ENCODE peak calls at places on chromosomes 6 and 20, in eight cellular contexts. S is stomach, X is A549, D is tibial nerve, L is ovary, K is transverse colon, T is K562, P is GM12878. G is an unnamed sample.

GRCh38 chr6:97978855-97979271 is 695.8 kb upstream of the MMS22L start:
- DNase-seq in S (no peak), K (no peak), P (no peak), D (no peak), T (no peak), X (no peak), L (no peak), G (no peak)

GRCh38 chr6:168516941-168517741 is 76.2 kb downstream of the SMOC2 start:
- DNase-seq in D (no peak), K (no peak), L (no peak), X (no peak), P (no peak), S (no peak), T (no peak), G (no peak)

GRCh38 chr6:135812085-135812526 is 39.4 kb upstream of the PDE7B start:
- DNase-seq in P (no peak), T (no peak), D (no peak), X (peak), S (no peak), L (no peak), K (no peak), G (peak)

GRCh38 chr6:2970753-2971419 is 481 bp downstream of the SERPINB6 start:
- DNase-seq in D (peak), S (peak), L (peak), K (peak), X (peak), T (peak), P (no peak), G (peak)

GRCh38 chr6:125871365-125871764 is 80.6 kb downstream of the NCOA7 start:
- DNase-seq in L (no peak), S (no peak), K (no peak), D (no peak), X (no peak), P (no peak), T (no peak), G (no peak)

GRCh38 chr6:112443118-112443641 is 96.0 kb downstream of the RFPL4B start:
- DNase-seq in T (no peak), D (no peak), L (no peak), P (no peak), S (no peak), X (no peak), K (no peak), G (no peak)

GRCh38 chr6:145848555-145848954 is 34.0 kb upstream of the FBXO30 start:
- DNase-seq in P (no peak), K (no peak), S (no peak), T (no peak), X (no peak), D (no peak), L (no peak), G (no peak)

GRCh38 chr6:996271-996852 is 303.4 kb upstream of the EXOC2 start:
- DNase-seq in K (no peak), S (peak), X (no peak), T (no peak), P (no peak), L (no peak), D (no peak), G (no peak)

GRCh38 chr6:28537065-28537464 is 11.4 kb downstream of the GPX5 start:
- DNase-seq in D (no peak), T (no peak), X (no peak), P (no peak), L (no peak), S (no peak), K (no peak), G (no peak)

GRCh38 chr6:138498575-138499302 is 555 bp downstream of the NHSL1 start:
- DNase-seq in X (no peak), L (no peak), P (no peak), T (no peak), K (no peak), D (no peak), S (no peak), G (no peak)

GRCh38 chr6:118223316-118223715 is 316.3 kb downstream of the SLC35F1 start:
- DNase-seq in L (no peak), T (no peak), S (no peak), P (no peak), K (no peak), D (no peak), X (no peak), G (no peak)

GRCh38 chr20:57712851-57713504 is 3.2 kb upstream of the PMEPA1 start:
- DNase-seq in S (no peak), L (no peak), X (no peak), D (no peak), K (no peak), P (no peak), T (no peak), G (no peak)

GRCh38 chr6:137904822-137905617 is 38.0 kb downstream of the TNFAIP3 start:
- DNase-seq in S (no peak), X (no peak), L (no peak), K (peak), P (no peak), D (no peak), T (peak), G (no peak)

GRCh38 chr6:75350156-75350555 is 65.6 kb upstream of the TMEM30A start:
- DNase-seq in S (no peak), P (no peak), T (no peak), K (no peak), L (no peak), D (no peak), X (no peak), G (no peak)

GRCh38 chr6:13725570-13725969 is 13.9 kb upstream of the RANBP9 start:
- DNase-seq in S (peak), X (no peak), T (no peak), P (no peak), D (no peak), K (no peak), L (no peak), G (no peak)

GRCh38 chr20:22060610-22061009 is 355.1 kb downstream of the PAX1 start:
- DNase-seq in L (no peak), S (no peak), T (no peak), P (no peak), X (no peak), D (no peak), K (no peak), G (no peak)

GRCh38 chr6:10633216-10633615 is 61.2 kb downstream of the C6orf52 start:
- DNase-seq in K (no peak), D (no peak), P (peak), X (peak), L (no peak), T (peak), S (no peak), G (no peak)

GRCh38 chr6:15989397-15989796 is 139.5 kb upstream of the MYLIP start:
- DNase-seq in P (peak), K (no peak), X (no peak), T (no peak), L (no peak), S (no peak), D (no peak), G (no peak)

GRCh38 chr6:38671885-38672467 is 31.0 kb downstream of the GLO1 start:
- DNase-seq in T (peak), S (no peak), K (peak), X (peak), D (no peak), P (peak), L (no peak), G (no peak)

GRCh38 chr20:48680650-48681049 is 147.1 kb downstream of the PREX1 start:
- DNase-seq in T (no peak), P (no peak), X (no peak), D (no peak), L (no peak), K (no peak), S (no peak), G (no peak)

GRCh38 chr20:11924923-11925322 is 7.2 kb downstream of the BTBD3 start:
- DNase-seq in L (no peak), S (no peak), D (no peak), T (no peak), K (no peak), X (no peak), P (no peak), G (no peak)

GRCh38 chr6:53236241-53236640 is 87.6 kb upstream of the GCM1 start:
- DNase-seq in X (no peak), K (no peak), T (no peak), L (no peak), S (no peak), D (no peak), P (no peak), G (no peak)

GRCh38 chr20:13105864-13106457 is 97.2 kb downstream of the SPTLC3 start:
- DNase-seq in S (no peak), X (peak), L (no peak), D (no peak), P (no peak), T (peak), K (no peak), G (no peak)

GRCh38 chr6:93568169-93568568 is 148.8 kb upstream of the EPHA7 start:
- DNase-seq in L (no peak), T (no peak), S (no peak), X (no peak), K (no peak), D (no peak), P (no peak), G (no peak)

GRCh38 chr6:1729133-1729751 is 119.5 kb downstream of the FOXC1 start:
- DNase-seq in S (no peak), X (no peak), T (no peak), D (no peak), K (no peak), L (no peak), P (no peak), G (no peak)

GRCh38 chr20:63968136-63968927 is 1.4 kb downstream of the ZNF512B start:
- DNase-seq in D (no peak), L (peak), T (no peak), P (no peak), K (peak), X (no peak), S (no peak), G (peak)

GRCh38 chr6:147166360-147166944 is 37.8 kb upstream of the STXBP5 start:
- DNase-seq in D (no peak), L (no peak), X (no peak), S (no peak), P (no peak), K (no peak), T (peak), G (no peak)

GRCh38 chr20:50415516-50416268 is 94.5 kb upstream of the PTPN1 start:
- DNase-seq in P (no peak), S (peak), L (peak), X (peak), D (peak), T (no peak), K (peak), G (peak)

GRCh38 chr6:35343092-35343834 is 905 bp downstream of the PPARD start:
- DNase-seq in X (no peak), D (no peak), S (peak), L (peak), K (peak), T (peak), P (no peak), G (peak)

GRCh38 chr6:36827261-36828079 is 11.8 kb downstream of the CPNE5 start:
- DNase-seq in D (no peak), K (no peak), S (no peak), X (no peak), T (peak), P (no peak), L (peak), G (peak)

GRCh38 chr20:55586626-55587025 is 418.7 kb downstream of the CBLN4 start:
- DNase-seq in S (no peak), L (no peak), D (no peak), K (no peak), X (no peak), P (no peak), T (no peak), G (no peak)

DNA sequence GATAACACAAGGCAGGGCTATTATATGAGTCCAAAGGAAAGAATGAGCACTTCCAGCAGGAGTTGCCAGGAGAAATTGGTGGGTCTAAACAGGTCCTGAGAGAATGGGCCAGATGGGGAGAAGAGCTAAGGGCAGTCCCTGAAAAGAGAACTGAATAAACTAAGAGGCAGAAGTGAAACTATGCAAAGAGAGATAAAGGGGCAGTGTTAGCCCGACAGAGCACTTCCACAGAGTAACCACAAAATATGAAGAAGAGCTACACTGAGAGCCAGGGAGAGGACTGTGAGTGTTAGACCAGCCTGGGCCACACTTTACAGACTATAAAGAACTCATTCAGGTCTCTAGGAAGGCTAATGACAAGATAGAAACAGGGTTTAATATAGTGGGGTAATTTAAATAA is 43.8 kb downstream of the RALGAPA2 start:
- DNase-seq in L (no peak), P (peak), T (no peak), K (no peak), D (no peak), X (no peak), S (no peak), G (no peak)
- H3K4me3 ChIP-seq in L (no peak), P (no peak), T (no peak), K (no peak), D (no peak), X (no peak), S (no peak), G (no peak)

GRCh38 chr20:58839474-58839874 is 11.2 kb downstream of the GNAS-AS1 start:
- DNase-seq in D (no peak), X (peak), L (no peak), P (no peak), S (no peak), T (peak), K (no peak), G (no peak)
- TF ChIP-seq EP300 in D (no peak), X (no peak), L (no peak), P (no peak), S (no peak), T (no peak), K (no peak), G (no peak)

GRCh38 chr6:96065211-96065610 is 49.4 kb downstream of the FUT9 start:
- DNase-seq in T (no peak), K (no peak), P (no peak), X (no peak), S (no peak), D (no peak), L (no peak), G (no peak)

GRCh38 chr6:96058094-96058493 is 42.3 kb downstream of the FUT9 start:
- DNase-seq in D (no peak), S (no peak), X (no peak), T (no peak), K (no peak), P (no peak), L (no peak), G (no peak)

GRCh38 chr6:96059586-96059985 is 43.8 kb downstream of the FUT9 start:
- DNase-seq in D (no peak), T (no peak), L (no peak), X (no peak), P (no peak), K (no peak), S (no peak), G (no peak)

GRCh38 chr6:96060249-96060648 is 44.5 kb downstream of the FUT9 start:
- DNase-seq in T (no peak), K (no peak), D (no peak), L (no peak), P (no peak), S (no peak), X (no peak), G (no peak)
- H3K4me3 ChIP-seq in T (no peak), K (no peak), D (no peak), L (no peak), P (no peak), S (no peak), X (no peak), G (no peak)

GRCh38 chr6:96001891-96002575 is 13.7 kb upstream of the FUT9 start:
- DNase-seq in D (no peak), S (no peak), P (no peak), T (no peak), X (no peak), L (no peak), K (no peak), G (no peak)
- TF ChIP-seq EP300 in D (no peak), S (no peak), P (no peak), T (no peak), X (no peak), L (no peak), K (no peak), G (no peak)

GRCh38 chr20:24950836-24951525 is 1.9 kb downstream of the CST7 start:
- DNase-seq in S (peak), P (no peak), L (no peak), T (no peak), K (no peak), X (no peak), D (no peak), G (peak)
- H3K4me3 ChIP-seq in S (no peak), P (no peak), L (no peak), T (no peak), K (no peak), X (no peak), D (no peak), G (no peak)

DNA sequence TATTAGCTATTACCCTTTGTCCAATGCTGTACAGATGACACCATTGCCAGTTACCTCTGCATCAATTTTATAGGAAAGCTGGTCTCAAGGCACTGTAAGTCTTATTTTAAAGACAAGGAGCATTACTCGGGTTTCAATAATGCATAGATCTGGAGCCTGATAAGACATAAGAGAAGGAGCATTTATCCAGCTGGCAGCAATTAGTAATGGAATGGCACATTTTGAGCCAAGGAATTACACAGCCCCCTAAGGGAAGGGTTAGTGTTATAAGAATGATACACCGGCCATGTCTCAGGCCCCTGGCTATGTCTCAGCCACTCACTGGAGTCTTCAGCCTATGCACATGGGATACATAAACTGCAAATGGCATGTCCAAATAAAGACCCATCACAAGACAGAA is 23.1 kb upstream of the TMEM242 start:
- DNase-seq in L (no peak), K (no peak), T (no peak), X (no peak), P (no peak), D (no peak), S (no peak), G (no peak)
- TF ChIP-seq EP300 in L (no peak), K (no peak), T (no peak), X (no peak), P (no peak), D (no peak), S (no peak), G (no peak)

G was measured in sigmoid colon.